ENCODE peak calls at places on chromosome 22, in six cellular contexts. One of them, this sample, is unnamed.

GRCh38 chr22:39087881-39088687 is 9.0 kb upstream of the APOBEC3H start:
- DNase-seq in activated CD4-positive, CD25-positive, alpha-beta regulatory T cell treated with anti-CD3 and anti-CD28 coated beads, Interleukin-2, amount 50 U/mL, for 16 hours: no peak
- DNase-seq in stimulated activated CD4-positive, alpha-beta T cell treated with anti-CD3 and anti-CD28 coated beads, Interleukin-15, amount 100 ng/mL, for 1 hour: no peak
- DNase-seq in GM04504: no peak
- DNase-seq in progenitor cell of endocrine pancreas: no peak
- DNase-seq in uterus: peak
- DNase-seq in this sample: no peak

GRCh38 chr22:47150426-47150825 is 388.0 kb downstream of the TBC1D22A start:
- DNase-seq in uterus: no peak
- DNase-seq in progenitor cell of endocrine pancreas: no peak
- DNase-seq in activated CD4-positive, CD25-positive, alpha-beta regulatory T cell treated with anti-CD3 and anti-CD28 coated beads, Interleukin-2, amount 50 U/mL, for 16 hours: no peak
- DNase-seq in stimulated activated CD4-positive, alpha-beta T cell treated with anti-CD3 and anti-CD28 coated beads, Interleukin-15, amount 100 ng/mL, for 1 hour: no peak
- DNase-seq in GM04504: no peak
- DNase-seq in this sample: no peak

GRCh38 chr22:27299181-27300085 is 502.1 kb downstream of the MN1 start:
- DNase-seq in uterus: peak
- DNase-seq in activated CD4-positive, CD25-positive, alpha-beta regulatory T cell treated with anti-CD3 and anti-CD28 coated beads, Interleukin-2, amount 50 U/mL, for 16 hours: no peak
- DNase-seq in stimulated activated CD4-positive, alpha-beta T cell treated with anti-CD3 and anti-CD28 coated beads, Interleukin-15, amount 100 ng/mL, for 1 hour: no peak
- DNase-seq in progenitor cell of endocrine pancreas: no peak
- DNase-seq in GM04504: no peak
- DNase-seq in this sample: no peak

GRCh38 chr22:20523118-20523983 is 15.9 kb downstream of the MED15 start:
- DNase-seq in GM04504: peak
- DNase-seq in stimulated activated CD4-positive, alpha-beta T cell treated with anti-CD3 and anti-CD28 coated beads, Interleukin-15, amount 100 ng/mL, for 1 hour: no peak
- DNase-seq in uterus: no peak
- DNase-seq in progenitor cell of endocrine pancreas: no peak
- DNase-seq in activated CD4-positive, CD25-positive, alpha-beta regulatory T cell treated with anti-CD3 and anti-CD28 coated beads, Interleukin-2, amount 50 U/mL, for 16 hours: no peak
- DNase-seq in this sample: no peak

GRCh38 chr22:26172389-26172990 is 3.2 kb downstream of the SEZ6L start:
- DNase-seq in stimulated activated CD4-positive, alpha-beta T cell treated with anti-CD3 and anti-CD28 coated beads, Interleukin-15, amount 100 ng/mL, for 1 hour: no peak
- DNase-seq in progenitor cell of endocrine pancreas: peak
- DNase-seq in activated CD4-positive, CD25-positive, alpha-beta regulatory T cell treated with anti-CD3 and anti-CD28 coated beads, Interleukin-2, amount 50 U/mL, for 16 hours: no peak
- DNase-seq in uterus: no peak
- DNase-seq in GM04504: peak
- DNase-seq in this sample: peak

GRCh38 chr22:35425971-35426800 is 26.2 kb downstream of the MCM5 start:
- DNase-seq in activated CD4-positive, CD25-positive, alpha-beta regulatory T cell treated with anti-CD3 and anti-CD28 coated beads, Interleukin-2, amount 50 U/mL, for 16 hours: no peak
- DNase-seq in GM04504: no peak
- DNase-seq in stimulated activated CD4-positive, alpha-beta T cell treated with anti-CD3 and anti-CD28 coated beads, Interleukin-15, amount 100 ng/mL, for 1 hour: no peak
- DNase-seq in progenitor cell of endocrine pancreas: no peak
- DNase-seq in uterus: no peak
- DNase-seq in this sample: no peak

GRCh38 chr22:26401726-26402125 is 27.3 kb upstream of the ASPHD2 start:
- DNase-seq in stimulated activated CD4-positive, alpha-beta T cell treated with anti-CD3 and anti-CD28 coated beads, Interleukin-15, amount 100 ng/mL, for 1 hour: no peak
- DNase-seq in activated CD4-positive, CD25-positive, alpha-beta regulatory T cell treated with anti-CD3 and anti-CD28 coated beads, Interleukin-2, amount 50 U/mL, for 16 hours: no peak
- DNase-seq in progenitor cell of endocrine pancreas: no peak
- DNase-seq in uterus: no peak
- DNase-seq in GM04504: no peak
- DNase-seq in this sample: no peak

GRCh38 chr22:48758021-48758561 is 1069.6 kb downstream of the BRD1 start:
- DNase-seq in stimulated activated CD4-positive, alpha-beta T cell treated with anti-CD3 and anti-CD28 coated beads, Interleukin-15, amount 100 ng/mL, for 1 hour: no peak
- DNase-seq in activated CD4-positive, CD25-positive, alpha-beta regulatory T cell treated with anti-CD3 and anti-CD28 coated beads, Interleukin-2, amount 50 U/mL, for 16 hours: no peak
- DNase-seq in GM04504: no peak
- DNase-seq in progenitor cell of endocrine pancreas: peak
- DNase-seq in uterus: no peak
- DNase-seq in this sample: no peak

GRCh38 chr22:45163074-45163416 is 680 bp upstream of the NUP50 start:
- DNase-seq in activated CD4-positive, CD25-positive, alpha-beta regulatory T cell treated with anti-CD3 and anti-CD28 coated beads, Interleukin-2, amount 50 U/mL, for 16 hours: no peak
- DNase-seq in GM04504: no peak
- DNase-seq in stimulated activated CD4-positive, alpha-beta T cell treated with anti-CD3 and anti-CD28 coated beads, Interleukin-15, amount 100 ng/mL, for 1 hour: no peak
- DNase-seq in uterus: no peak
- DNase-seq in progenitor cell of endocrine pancreas: no peak
- DNase-seq in this sample: no peak

GRCh38 chr22:29308791-29309262 is 2.4 kb downstream of the GAS2L1 start:
- DNase-seq in stimulated activated CD4-positive, alpha-beta T cell treated with anti-CD3 and anti-CD28 coated beads, Interleukin-15, amount 100 ng/mL, for 1 hour: no peak
- DNase-seq in progenitor cell of endocrine pancreas: no peak
- DNase-seq in GM04504: peak
- DNase-seq in activated CD4-positive, CD25-positive, alpha-beta regulatory T cell treated with anti-CD3 and anti-CD28 coated beads, Interleukin-2, amount 50 U/mL, for 16 hours: no peak
- DNase-seq in uterus: no peak
- DNase-seq in this sample: no peak

GRCh38 chr22:44211946-44212930 is 31.5 kb downstream of the PARVG start:
- DNase-seq in progenitor cell of endocrine pancreas: no peak
- DNase-seq in activated CD4-positive, CD25-positive, alpha-beta regulatory T cell treated with anti-CD3 and anti-CD28 coated beads, Interleukin-2, amount 50 U/mL, for 16 hours: no peak
- DNase-seq in GM04504: peak
- DNase-seq in uterus: no peak
- DNase-seq in stimulated activated CD4-positive, alpha-beta T cell treated with anti-CD3 and anti-CD28 coated beads, Interleukin-15, amount 100 ng/mL, for 1 hour: no peak
- DNase-seq in this sample: no peak

GRCh38 chr22:16968218-16968595 is 39.8 kb downstream of the GAB4 start:
- DNase-seq in activated CD4-positive, CD25-positive, alpha-beta regulatory T cell treated with anti-CD3 and anti-CD28 coated beads, Interleukin-2, amount 50 U/mL, for 16 hours: no peak
- DNase-seq in GM04504: no peak
- DNase-seq in stimulated activated CD4-positive, alpha-beta T cell treated with anti-CD3 and anti-CD28 coated beads, Interleukin-15, amount 100 ng/mL, for 1 hour: no peak
- DNase-seq in progenitor cell of endocrine pancreas: no peak
- DNase-seq in uterus: no peak
- DNase-seq in this sample: no peak

GRCh38 chr22:23698094-23698493 is 7.3 kb downstream of the RGL4 start:
- DNase-seq in activated CD4-positive, CD25-positive, alpha-beta regulatory T cell treated with anti-CD3 and anti-CD28 coated beads, Interleukin-2, amount 50 U/mL, for 16 hours: no peak
- DNase-seq in progenitor cell of endocrine pancreas: no peak
- DNase-seq in GM04504: no peak
- DNase-seq in stimulated activated CD4-positive, alpha-beta T cell treated with anti-CD3 and anti-CD28 coated beads, Interleukin-15, amount 100 ng/mL, for 1 hour: no peak
- DNase-seq in uterus: no peak
- DNase-seq in this sample: no peak

GRCh38 chr22:50708474-50708873 is 29.5 kb upstream of the ACR start:
- DNase-seq in GM04504: no peak
- DNase-seq in activated CD4-positive, CD25-positive, alpha-beta regulatory T cell treated with anti-CD3 and anti-CD28 coated beads, Interleukin-2, amount 50 U/mL, for 16 hours: no peak
- DNase-seq in progenitor cell of endocrine pancreas: no peak
- DNase-seq in stimulated activated CD4-positive, alpha-beta T cell treated with anti-CD3 and anti-CD28 coated beads, Interleukin-15, amount 100 ng/mL, for 1 hour: no peak
- DNase-seq in uterus: no peak
- DNase-seq in this sample: no peak

GRCh38 chr22:23402275-23403151 is 177.6 kb downstream of the IGLL1 start:
- DNase-seq in progenitor cell of endocrine pancreas: peak
- DNase-seq in uterus: peak
- DNase-seq in activated CD4-positive, CD25-positive, alpha-beta regulatory T cell treated with anti-CD3 and anti-CD28 coated beads, Interleukin-2, amount 50 U/mL, for 16 hours: no peak
- DNase-seq in GM04504: no peak
- DNase-seq in stimulated activated CD4-positive, alpha-beta T cell treated with anti-CD3 and anti-CD28 coated beads, Interleukin-15, amount 100 ng/mL, for 1 hour: no peak
- DNase-seq in this sample: peak